ENCODE peak calls at places on chromosomes 1 and 21, in nine cellular contexts. K is IMR-90; L is Peyer's patch; W is stomach; M is mesothelial cell of epicardium; Y is uterus; X is HCT116; G is activated CD8-positive, alpha-beta T cell treated with anti-CD3 and anti-CD28 coated beads for 36 hours; A is heart left ventricle. R is an unnamed sample.

GRCh38 chr1:246417152-246417812 is 89.8 kb downstream of the SMYD3 start:
- DNase-seq in K (peak; percentile 73), A (no peak), M (no peak), W (no peak), L (no peak), G (no peak), Y (no peak), X (no peak), R (peak; percentile 62)

GRCh38 chr1:157782946-157783345 is 6.0 kb upstream of the FCRL2 start:
- DNase-seq in G (no peak), K (no peak), Y (no peak), L (no peak), M (no peak), X (no peak), A (no peak), W (no peak), R (no peak)

GRCh38 chr1:54324031-54324654 is 82.1 kb downstream of the SSBP3 start:
- DNase-seq in A (no peak), L (no peak), K (peak; percentile 19), Y (peak; percentile 61), G (no peak), M (no peak), W (no peak), X (no peak), R (no peak)

GRCh38 chr1:25615563-25616079 is 970 bp upstream of the MAN1C1 start:
- DNase-seq in K (no peak), M (no peak), Y (no peak), X (no peak), A (no peak), W (no peak), G (peak; percentile 37), L (no peak), R (no peak)

GRCh38 chr1:21027805-21028204 is 148.9 kb downstream of the EIF4G3 start:
- DNase-seq in K (peak; percentile 37), L (peak; percentile 69), M (no peak), G (no peak), Y (no peak), A (no peak), X (no peak), W (no peak), R (peak; percentile 33)

GRCh38 chr21:30166171-30166570 is 434 bp downstream of the CLDN17 start:
- DNase-seq in Y (no peak), W (no peak), K (no peak), L (no peak), M (no peak), A (no peak), X (no peak), G (no peak), R (no peak)

GRCh38 chr1:33735624-33736023 is 128.3 kb upstream of the HMGB4 start:
- DNase-seq in X (peak; percentile 1), G (no peak), Y (no peak), M (no peak), A (no peak), L (no peak), W (no peak), K (no peak), R (peak; percentile 6)

GRCh38 chr1:183205196-183205781 is 19.2 kb downstream of the LAMC2 start:
- DNase-seq in L (no peak), A (no peak), G (no peak), X (no peak), W (no peak), K (peak; percentile 89), Y (no peak), M (no peak), R (peak; percentile 27)

GRCh38 chr1:152783095-152783494 is 3.0 kb upstream of the LCE1E start:
- DNase-seq in W (no peak), G (no peak), K (no peak), Y (no peak), A (no peak), M (no peak), L (no peak), X (no peak), R (no peak)

DNA sequence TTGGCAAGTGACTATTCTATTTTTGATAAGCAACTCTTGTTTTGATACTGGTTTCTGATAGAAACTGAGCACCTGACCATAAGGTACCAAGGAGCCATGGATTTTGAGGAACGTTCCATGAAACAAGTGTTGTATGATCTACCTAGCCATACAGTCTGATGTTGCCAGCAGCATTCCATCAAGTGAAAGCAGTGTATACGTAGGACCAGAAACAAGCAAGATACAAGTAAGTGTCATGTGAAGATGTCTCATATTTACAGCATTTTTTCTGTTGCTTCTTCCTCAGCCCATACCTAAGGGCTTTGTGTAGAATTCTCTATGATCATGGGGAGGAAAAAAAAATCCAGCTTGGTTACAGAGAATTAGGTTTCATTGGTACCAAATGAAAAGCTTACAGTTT is 55.6 kb upstream of the RABGAP1L start:
- DNase-seq in Y (no peak), L (no peak), M (no peak), K (no peak), X (no peak), A (no peak), G (no peak), W (no peak), R (no peak)
- TF ChIP-seq CTCF in Y (no peak), L (no peak), M (no peak), K (no peak), X (no peak), A (no peak), G (no peak), W (no peak), R (no peak)

DNA sequence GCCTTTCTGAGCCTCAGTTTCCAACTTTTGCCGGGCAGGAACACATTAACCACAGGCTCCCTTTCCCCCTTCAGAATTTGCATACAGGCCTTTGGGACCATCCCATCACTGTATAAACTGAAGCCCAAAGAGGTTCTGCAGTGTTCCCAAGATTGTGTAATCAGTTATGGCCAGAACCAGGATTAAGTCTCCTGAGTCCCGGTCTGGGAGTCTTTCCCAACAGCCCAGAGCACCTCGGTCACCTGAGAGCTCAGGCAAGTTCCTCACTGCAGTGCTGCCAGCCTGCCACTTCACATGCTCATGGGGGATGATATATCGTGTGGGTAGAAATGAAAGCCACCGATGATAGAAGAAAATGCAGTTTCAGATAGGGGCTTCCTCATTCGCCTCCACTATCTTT is 30.3 kb downstream of the FHAD1 start:
- DNase-seq in G (no peak), A (no peak), X (no peak), W (no peak), Y (no peak), M (no peak), K (no peak), L (no peak), R (no peak)
- TF ChIP-seq CTCF in G (no peak), A (no peak), X (no peak), W (no peak), Y (no peak), M (no peak), K (no peak), L (no peak), R (no peak)

GRCh38 chr1:60427194-60427593 is 353.6 kb upstream of the C1orf87 start:
- DNase-seq in K (no peak), A (no peak), X (no peak), G (no peak), M (no peak), W (no peak), Y (no peak), L (no peak), R (no peak)

GRCh38 chr1:60428161-60428560 is 354.6 kb upstream of the C1orf87 start:
- DNase-seq in Y (no peak), K (no peak), L (no peak), W (no peak), G (no peak), M (no peak), X (no peak), A (no peak), R (peak; percentile 42)

GRCh38 chr1:60423181-60423780 is 349.7 kb upstream of the C1orf87 start:
- DNase-seq in A (no peak), G (no peak), X (no peak), K (no peak), W (no peak), L (no peak), Y (no peak), M (no peak), R (no peak)

GRCh38 chr1:60427701-60428100 is 354.1 kb upstream of the C1orf87 start:
- DNase-seq in K (no peak), W (no peak), M (no peak), X (no peak), Y (no peak), L (no peak), G (no peak), A (no peak), R (peak; percentile 43)

GRCh38 chr1:60425528-60425927 is 352.0 kb upstream of the C1orf87 start:
- DNase-seq in M (no peak), K (no peak), L (no peak), X (peak; percentile 10), Y (no peak), W (no peak), G (no peak), A (no peak), R (peak; percentile 56)
- TF ChIP-seq CTCF in M (no peak), K (no peak), L (no peak), X (peak; percentile 57), Y (no peak), W (no peak), G (no peak), A (peak; percentile 20), R (peak; percentile 73)

DNA sequence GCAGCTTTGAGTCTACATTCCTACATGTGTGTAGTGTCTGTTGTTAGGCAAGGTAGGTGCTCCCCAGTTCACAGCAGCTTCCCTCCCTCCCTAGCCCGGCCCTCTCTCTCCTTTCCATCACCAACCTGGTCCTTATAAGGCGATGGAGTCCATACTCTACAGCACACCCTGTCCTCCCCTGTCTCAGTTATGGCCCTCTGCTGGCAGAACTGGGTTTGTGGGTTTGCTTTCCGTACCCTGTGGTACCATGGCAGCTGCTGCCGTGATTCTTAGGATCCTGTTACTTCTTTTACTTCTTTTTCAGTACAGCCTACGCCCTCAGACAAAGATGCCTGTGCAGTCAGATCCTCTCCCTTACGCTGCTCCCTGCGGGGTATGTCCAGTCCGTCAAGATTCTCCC is 31.7 kb downstream of the AK5 start:
- DNase-seq in G (peak; percentile 43), A (no peak), K (peak; percentile 15), Y (no peak), M (no peak), W (peak; percentile 35), X (peak; percentile 33), L (no peak), R (peak; percentile 62)
- TF ChIP-seq CTCF in G (peak; percentile 19), A (no peak), K (peak; percentile 21), Y (no peak), M (no peak), W (peak; percentile 16), X (peak; percentile 61), L (no peak), R (peak; percentile 75)

GRCh38 chr1:162023547-162024501 is at the start of gene OLFML2B:
- DNase-seq in G (peak; percentile 58), L (peak; percentile 64), X (peak; percentile 38), M (peak; percentile 58), Y (peak; percentile 49), W (peak; percentile 66), A (peak; percentile 90), K (peak; percentile 76), R (peak; percentile 89)
- TF ChIP-seq CTCF in G (no peak), L (no peak), X (no peak), M (no peak), Y (peak; percentile 33), W (no peak), A (peak; percentile 8), K (peak; percentile 52), R (peak; percentile 69)